ENCODE peak calls at places on chromosomes 11 and 22, in eight cellular contexts. P is HuH-7; X is LoVo; U is stimulated activated CD4-positive, alpha-beta T cell treated with anti-CD3 and anti-CD28 coated beads, Interleukin-4, amount 100 ng/mL, for 48 hours; D is HTR-8/SVneo; N is right atrium auricular region; A is transverse colon; Y is left cardiac atrium. M is an unnamed sample.

GRCh38 chr22:37696657-37697539 is at the start of gene TRIOBP:
- DNase-seq in P (peak; percentile 92), X (no peak), U (peak; percentile 84), D (peak; percentile 86), N (peak; percentile 96), A (peak; percentile 95), Y (peak; percentile 97), M (peak; percentile 96)

GRCh38 chr11:129451524-129451923 is 75.9 kb downstream of the BARX2 start:
- DNase-seq in P (no peak), X (no peak), U (no peak), D (no peak), N (no peak), A (no peak), Y (no peak), M (peak; percentile 60)

GRCh38 chr22:17199131-17199731 is 20.0 kb downstream of the ADA2 start:
- DNase-seq in P (no peak), X (no peak), U (no peak), D (no peak), N (no peak), A (no peak), Y (peak; percentile 66), M (peak; percentile 69)

GRCh38 chr11:32893947-32894827 is 1.6 kb downstream of the QSER1 start:
- DNase-seq in P (peak; percentile 64), X (peak; percentile 73), U (peak; percentile 3), D (peak; percentile 87), N (peak; percentile 61), A (peak; percentile 41), Y (no peak), M (peak; percentile 38)

GRCh38 chr22:50268655-50269113 is 1.5 kb downstream of the MAPK11 start:
- DNase-seq in P (no peak), X (no peak), U (no peak), D (no peak), N (no peak), A (peak; percentile 35), Y (no peak), M (peak; percentile 38)

GRCh38 chr22:24843048-24843447 is 37.0 kb downstream of the SGSM1 start:
- DNase-seq in P (no peak), X (no peak), U (no peak), D (no peak), N (no peak), A (no peak), Y (no peak), M (no peak)

GRCh38 chr11:3080733-3081385 is 23.6 kb upstream of the CARS1 start:
- DNase-seq in P (no peak), X (no peak), U (no peak), D (no peak), N (no peak), A (no peak), Y (no peak), M (no peak)

GRCh38 chr11:47899801-47900200 is 51.7 kb upstream of the NUP160 start:
- DNase-seq in P (no peak), X (no peak), U (no peak), D (no peak), N (no peak), A (peak; percentile 19), Y (no peak), M (no peak)

GRCh38 chr22:37802310-37803194 is 5.2 kb upstream of the GCAT start:
- DNase-seq in P (peak; percentile 80), X (no peak), U (no peak), D (no peak), N (no peak), A (peak; percentile 73), Y (peak; percentile 77), M (peak; percentile 78)

GRCh38 chr11:46026616-46027293 is 94.5 kb downstream of the PHF21A start:
- DNase-seq in P (no peak), X (no peak), U (no peak), D (no peak), N (no peak), A (no peak), Y (no peak), M (no peak)

M was measured in testis.